ENCODE peak calls at places on chromosomes 16 and 17, in four cellular contexts. One of them, this sample, is unnamed.

GRCh38 chr17:50637829-50638571 is 3.3 kb downstream of the ABCC3 start:
- DNase-seq in HepG2: no peak
- DNase-seq in H1: no peak
- DNase-seq in GM12878: no peak
- DNase-seq in this sample: no peak

GRCh38 chr17:1003972-1004768 is 7.2 kb downstream of the TIMM22 start:
- DNase-seq in GM12878: no peak
- DNase-seq in H1: no peak
- DNase-seq in HepG2: no peak
- DNase-seq in this sample: no peak

GRCh38 chr16:87708881-87709638 is 56.7 kb downstream of the KLHDC4 start:
- DNase-seq in HepG2: no peak
- DNase-seq in H1: no peak
- DNase-seq in GM12878: no peak
- DNase-seq in this sample: no peak

GRCh38 chr17:52828621-52829020 is 670.1 kb upstream of the CA10 start:
- DNase-seq in HepG2: no peak
- DNase-seq in GM12878: no peak
- DNase-seq in H1: no peak
- DNase-seq in this sample: no peak

GRCh38 chr17:2090804-2091534 is 36.1 kb downstream of the HIC1 start:
- DNase-seq in HepG2: no peak
- DNase-seq in GM12878: no peak
- DNase-seq in H1: peak
- DNase-seq in this sample: no peak

GRCh38 chr16:31117384-31118222 is at the start of gene KAT8:
- DNase-seq in HepG2: peak
- DNase-seq in H1: peak
- DNase-seq in GM12878: peak
- DNase-seq in this sample: peak

GRCh38 chr16:440627-441026 is 15.2 kb downstream of the RAB11FIP3 start:
- DNase-seq in GM12878: no peak
- DNase-seq in H1: no peak
- DNase-seq in HepG2: no peak
- DNase-seq in this sample: no peak

GRCh38 chr16:79687249-79687768 is 86.8 kb upstream of the MAF start:
- DNase-seq in H1: no peak
- DNase-seq in GM12878: no peak
- DNase-seq in HepG2: no peak
- DNase-seq in this sample: no peak

GRCh38 chr16:16118337-16118736 is 105.0 kb downstream of the ABCC6 start:
- DNase-seq in H1: no peak
- DNase-seq in HepG2: no peak
- DNase-seq in GM12878: no peak
- DNase-seq in this sample: peak

GRCh38 chr17:48004973-48005372 is 32.6 kb downstream of the COPZ2 start:
- DNase-seq in HepG2: no peak
- DNase-seq in GM12878: no peak
- DNase-seq in H1: no peak
- DNase-seq in this sample: no peak
- TF ChIP-seq BRCA1 in HepG2: no peak
- TF ChIP-seq BRCA1 in GM12878: no peak
- TF ChIP-seq BRCA1 in H1: no peak
- TF ChIP-seq BRCA1 in this sample: no peak

GRCh38 chr17:12421077-12421476 is 244.6 kb upstream of the MYOCD start:
- DNase-seq in H1: no peak
- DNase-seq in GM12878: no peak
- DNase-seq in HepG2: no peak
- DNase-seq in this sample: no peak
- TF ChIP-seq BRCA1 in H1: no peak
- TF ChIP-seq BRCA1 in GM12878: no peak
- TF ChIP-seq BRCA1 in HepG2: no peak
- TF ChIP-seq BRCA1 in this sample: no peak

GRCh38 chr16:22007509-22008214 is at the start of gene MOSMO:
- DNase-seq in GM12878: no peak
- DNase-seq in HepG2: peak
- DNase-seq in H1: peak
- DNase-seq in this sample: peak
- TF ChIP-seq BRCA1 in GM12878: no peak
- TF ChIP-seq BRCA1 in HepG2: peak
- TF ChIP-seq BRCA1 in H1: no peak
- TF ChIP-seq BRCA1 in this sample: no peak

GRCh38 chr17:66468241-66469087 is 166.1 kb downstream of the PRKCA start:
- DNase-seq in H1: no peak
- DNase-seq in HepG2: peak
- DNase-seq in GM12878: peak
- DNase-seq in this sample: peak
- TF ChIP-seq BRCA1 in H1: no peak
- TF ChIP-seq BRCA1 in HepG2: no peak
- TF ChIP-seq BRCA1 in GM12878: no peak
- TF ChIP-seq BRCA1 in this sample: no peak

GRCh38 chr16:84178146-84178765 is 8.6 kb downstream of the TAF1C start:
- DNase-seq in H1: no peak
- DNase-seq in GM12878: no peak
- DNase-seq in HepG2: no peak
- DNase-seq in this sample: no peak
- TF ChIP-seq BRCA1 in H1: no peak
- TF ChIP-seq BRCA1 in GM12878: no peak
- TF ChIP-seq BRCA1 in HepG2: no peak
- TF ChIP-seq BRCA1 in this sample: no peak

DNA sequence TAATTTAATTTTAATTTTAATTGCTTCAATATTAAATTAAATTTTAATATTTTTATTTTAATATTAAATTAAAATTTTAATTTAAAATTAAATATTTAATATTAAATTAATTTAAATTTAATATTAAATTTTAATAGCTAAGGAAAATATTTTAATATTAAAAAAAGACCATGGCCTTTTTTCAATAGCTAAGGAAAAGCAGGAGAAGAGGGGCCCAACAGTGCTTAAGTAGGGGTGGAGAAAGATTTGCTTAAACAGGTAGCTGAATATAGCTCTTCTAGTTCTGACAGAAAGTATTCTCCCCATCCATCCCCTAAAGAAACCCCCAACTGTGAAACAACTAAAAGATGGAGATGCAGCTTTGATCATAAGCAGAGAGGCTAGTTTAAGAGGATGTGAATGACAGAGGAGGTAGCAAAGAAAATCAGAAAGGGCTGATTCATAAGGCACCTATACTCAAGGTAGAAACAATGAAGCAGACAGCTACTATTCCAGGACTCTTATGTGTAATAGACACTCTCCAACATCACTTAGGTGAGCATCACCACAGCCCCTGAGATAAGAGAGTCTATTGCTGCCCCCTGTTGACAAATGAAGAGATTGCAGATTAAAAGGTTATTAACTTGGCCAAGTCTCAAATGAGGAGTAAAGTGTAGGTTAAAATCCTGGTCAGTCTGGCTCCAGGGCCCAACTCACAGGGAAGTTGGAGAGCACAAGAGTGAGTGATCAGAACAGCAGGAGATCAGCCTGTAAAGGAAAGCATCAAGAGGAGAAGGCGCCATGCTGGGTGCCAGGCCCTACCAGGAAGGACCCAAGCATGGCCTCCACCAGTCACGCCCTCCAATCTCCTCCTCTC is 7.8 kb upstream of the RNASEK start:
- DNase-seq in H1: peak
- DNase-seq in GM12878: peak
- DNase-seq in HepG2: peak
- DNase-seq in this sample: peak
- TF ChIP-seq BRCA1 in H1: no peak
- TF ChIP-seq BRCA1 in GM12878: no peak
- TF ChIP-seq BRCA1 in HepG2: no peak
- TF ChIP-seq BRCA1 in this sample: no peak

GRCh38 chr17:68710976-68711375 is 109.8 kb upstream of the FAM20A start:
- DNase-seq in GM12878: no peak
- DNase-seq in HepG2: no peak
- DNase-seq in H1: no peak
- DNase-seq in this sample: no peak

GRCh38 chr17:68709995-68710780 is 109.0 kb upstream of the FAM20A start:
- DNase-seq in H1: no peak
- DNase-seq in HepG2: no peak
- DNase-seq in GM12878: no peak
- DNase-seq in this sample: no peak

GRCh38 chr17:68707032-68707431 is 105.9 kb upstream of the FAM20A start:
- DNase-seq in HepG2: no peak
- DNase-seq in H1: no peak
- DNase-seq in GM12878: no peak
- DNase-seq in this sample: no peak

GRCh38 chr17:68709461-68709860 is 108.3 kb upstream of the FAM20A start:
- DNase-seq in GM12878: no peak
- DNase-seq in H1: no peak
- DNase-seq in HepG2: no peak
- DNase-seq in this sample: no peak

GRCh38 chr17:68711858-68712257 is 110.7 kb upstream of the FAM20A start:
- DNase-seq in GM12878: no peak
- DNase-seq in H1: no peak
- DNase-seq in HepG2: no peak
- DNase-seq in this sample: no peak
- TF ChIP-seq BRCA1 in GM12878: no peak
- TF ChIP-seq BRCA1 in H1: no peak
- TF ChIP-seq BRCA1 in HepG2: no peak
- TF ChIP-seq BRCA1 in this sample: no peak

This sample was measured in K562.